ENCODE peak calls at places on chromosome 9, in four cellular contexts. R, G, T and K are unnamed samples.

GRCh38 chr9:115116620-115117284 is 1.2 kb downstream of the TNC start:
- DNase-seq in R (no peak), T (no peak), G (no peak), K (peak)

GRCh38 chr9:133119461-133120342 is 1.3 kb downstream of the RALGDS start:
- DNase-seq in T (no peak), R (peak), G (no peak), K (peak)

GRCh38 chr9:93205896-93206575 is 22.1 kb downstream of the WNK2 start:
- DNase-seq in T (no peak), G (no peak), R (no peak), K (no peak)

GRCh38 chr9:68433629-68434028 is 77.2 kb downstream of the PGM5 start:
- DNase-seq in R (no peak), G (no peak), T (no peak), K (no peak)

GRCh38 chr9:79664375-79664825 is 92.6 kb downstream of the TLE4 start:
- DNase-seq in G (no peak), T (no peak), R (peak), K (peak)

GRCh38 chr9:93187047-93187446 is 3.1 kb downstream of the WNK2 start:
- DNase-seq in G (no peak), R (no peak), T (no peak), K (no peak)

GRCh38 chr9:17627641-17628040 is 48.8 kb downstream of the SH3GL2 start:
- DNase-seq in R (peak), G (no peak), T (no peak), K (peak)

GRCh38 chr9:99299214-99300102 is 77.4 kb downstream of the SEC61B start:
- DNase-seq in R (peak), G (no peak), T (peak), K (peak)

GRCh38 chr9:129285979-129286772 is 108.1 kb upstream of the IER5L start:
- DNase-seq in G (peak), T (no peak), R (no peak), K (no peak)

GRCh38 chr9:79800578-79800977 is 228.8 kb downstream of the TLE4 start:
- DNase-seq in T (peak), G (no peak), R (peak), K (no peak)

GRCh38 chr9:88534456-88535225 is at the start of gene NXNL2:
- DNase-seq in T (peak), G (peak), R (peak), K (peak)

GRCh38 chr9:125438506-125439433 is 177.1 kb downstream of the GAPVD1 start:
- DNase-seq in G (no peak), R (no peak), T (no peak), K (no peak)

GRCh38 chr9:87020169-87020935 is 73.0 kb upstream of the GAS1 start:
- DNase-seq in G (no peak), R (no peak), T (no peak), K (no peak)

GRCh38 chr9:127921592-127922120 is 4.8 kb upstream of the ST6GALNAC4 start:
- DNase-seq in T (peak), R (no peak), G (peak), K (peak)